ENCODE peak calls at places on chromosome 22, in seven cellular contexts. C, X, K, F, J, W and T are unnamed samples.

GRCh38 chr22:33825761-33826160 is 94.5 kb downstream of the LARGE1 start:
- DNase-seq in X (no peak), F (no peak), W (no peak), K (no peak), C (no peak), J (no peak), T (no peak)

GRCh38 chr22:20550851-20551744 is 43.7 kb downstream of the MED15 start:
- DNase-seq in X (no peak), K (peak; percentile 88), F (peak; percentile 23), W (no peak), J (no peak), C (no peak), T (no peak)

GRCh38 chr22:37193629-37194191 is 5.7 kb upstream of the C1QTNF6 start:
- DNase-seq in W (peak; percentile 40), C (no peak), J (no peak), F (peak; percentile 49), K (no peak), X (peak; percentile 71), T (no peak)

GRCh38 chr22:46596819-46597218 is 23.4 kb upstream of the GRAMD4 start:
- DNase-seq in W (peak; percentile 98), X (no peak), F (no peak), J (no peak), C (no peak), K (no peak), T (no peak)

GRCh38 chr22:44116331-44116730 is 64.4 kb upstream of the PARVG start:
- DNase-seq in K (peak; percentile 45), C (no peak), J (no peak), W (no peak), F (no peak), X (no peak), T (no peak)

GRCh38 chr22:44365832-44366231 is 53.1 kb upstream of the SHISAL1 start:
- DNase-seq in F (no peak), K (peak; percentile 5), W (no peak), J (no peak), C (no peak), X (no peak), T (no peak)

GRCh38 chr22:17217179-17217578 is 2.1 kb downstream of the ADA2 start:
- DNase-seq in C (no peak), W (no peak), J (no peak), F (peak; percentile 70), K (no peak), X (no peak), T (no peak)

GRCh38 chr22:37892566-37893338 is 13.3 kb upstream of the MICALL1 start:
- DNase-seq in X (no peak), W (no peak), J (no peak), K (no peak), C (no peak), F (no peak), T (no peak)

GRCh38 chr22:39284142-39284980 is 35.1 kb downstream of the RPL3 start:
- DNase-seq in X (no peak), C (no peak), W (no peak), F (no peak), K (no peak), J (no peak), T (no peak)

GRCh38 chr22:42022162-42022847 is 23.7 kb downstream of the WBP2NL start:
- DNase-seq in W (peak; percentile 87), C (no peak), X (no peak), K (no peak), F (peak; percentile 73), J (no peak), T (no peak)